ENCODE peak calls at places on chromosomes 5 and 9, in seven cellular contexts. J, I, G, P, R, S and L are unnamed samples.

GRCh38 chr9:109787735-109788134 is 7.7 kb downstream of the PALM2AKAP2 start:
- DNase-seq in J (no peak), I (no peak), G (no peak), P (no peak), R (no peak), S (no peak), L (no peak)

GRCh38 chr5:15757103-15757502 is 257.1 kb downstream of the FBXL7 start:
- DNase-seq in J (no peak), I (peak), G (no peak), P (peak), R (no peak), S (peak), L (no peak)

GRCh38 chr5:32942225-32942989 is 231.3 kb downstream of the NPR3 start:
- DNase-seq in J (peak), I (peak), G (no peak), P (peak), R (no peak), S (peak), L (no peak)

GRCh38 chr9:114169029-114169939 is 13.9 kb downstream of the COL27A1 start:
- DNase-seq in J (no peak), I (peak), G (no peak), P (peak), R (no peak), S (peak), L (no peak)

GRCh38 chr9:37936965-37937364 is 33.0 kb upstream of the SLC25A51 start:
- DNase-seq in J (peak), I (peak), G (no peak), P (peak), R (no peak), S (peak), L (no peak)

GRCh38 chr5:90022711-90023053 is 386.9 kb downstream of the CETN3 start:
- DNase-seq in J (peak), I (peak), G (no peak), P (no peak), R (no peak), S (peak), L (no peak)

GRCh38 chr5:178437296-178438075 is 152.7 kb downstream of the COL23A1 start:
- DNase-seq in J (no peak), I (no peak), G (no peak), P (no peak), R (no peak), S (no peak), L (no peak)

GRCh38 chr9:101366038-101366756 is 18.6 kb downstream of the BAAT start:
- DNase-seq in J (no peak), I (peak), G (no peak), P (no peak), R (no peak), S (no peak), L (no peak)

GRCh38 chr5:76791461-76791860 is 27.4 kb upstream of the F2RL1 start:
- DNase-seq in J (no peak), I (peak), G (no peak), P (peak), R (no peak), S (no peak), L (no peak)

GRCh38 chr9:74281674-74282073 is 215.5 kb upstream of the RORB start:
- DNase-seq in J (no peak), I (no peak), G (no peak), P (no peak), R (no peak), S (no peak), L (no peak)

GRCh38 chr5:34412769-34413168 is 243.4 kb upstream of the RAI14 start:
- DNase-seq in J (no peak), I (no peak), G (no peak), P (peak), R (no peak), S (peak), L (no peak)

GRCh38 chr5:112685929-112686328 is 51.8 kb upstream of the APC start:
- DNase-seq in J (no peak), I (peak), G (no peak), P (peak), R (no peak), S (no peak), L (no peak)